ENCODE peak calls at places on chromosomes 5 and 9, in six cellular contexts. I, B, R, O, H and Z are unnamed samples.

GRCh38 chr9:81497096-81497495 is 192.3 kb downstream of the TLE1 start:
- DNase-seq in I (no peak), B (no peak), R (no peak), O (no peak), H (no peak), Z (no peak)

GRCh38 chr5:172881691-172882370 is 47.8 kb downstream of the ERGIC1 start:
- DNase-seq in I (peak), B (no peak), R (no peak), O (no peak), H (no peak), Z (no peak)

GRCh38 chr5:109250533-109251329 is 159.0 kb downstream of the PJA2 start:
- DNase-seq in I (no peak), B (no peak), R (no peak), O (no peak), H (no peak), Z (no peak)

GRCh38 chr5:176716320-176716719 is 69.0 kb downstream of the TSPAN17 start:
- DNase-seq in I (no peak), B (no peak), R (no peak), O (no peak), H (no peak), Z (no peak)

GRCh38 chr9:107351382-107352045 is 68.4 kb downstream of the RAD23B start:
- DNase-seq in I (no peak), B (no peak), R (no peak), O (no peak), H (no peak), Z (no peak)

GRCh38 chr9:83572524-83572923 is 34.3 kb upstream of the FRMD3 start:
- DNase-seq in I (no peak), B (no peak), R (no peak), O (no peak), H (no peak), Z (no peak)

GRCh38 chr5:69288069-69288468 is 44.5 kb downstream of the CCDC125 start:
- DNase-seq in I (no peak), B (no peak), R (no peak), O (no peak), H (no peak), Z (no peak)

GRCh38 chr5:59583810-59584562 is 309.5 kb downstream of the PDE4D start:
- DNase-seq in I (no peak), B (no peak), R (no peak), O (no peak), H (peak), Z (no peak)

DNA sequence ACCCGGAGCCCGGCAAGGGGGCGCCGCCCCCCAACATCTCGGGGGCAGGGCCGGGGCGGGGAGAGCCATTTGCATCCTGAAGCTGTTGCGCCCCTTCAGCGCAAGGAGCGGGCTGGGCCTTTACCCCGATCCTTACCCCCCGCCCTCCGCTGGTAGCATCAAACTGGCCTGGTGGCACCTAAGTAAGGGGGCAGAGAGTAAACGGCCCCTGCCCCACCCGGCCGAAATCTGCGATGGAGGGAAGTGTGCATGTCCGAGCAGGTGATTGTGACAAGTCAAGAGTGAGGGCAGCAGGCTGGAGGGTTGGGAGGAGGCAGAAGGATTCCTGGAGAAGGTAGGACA is 101.2 kb downstream of the ESM1 start:
- DNase-seq in I (no peak), B (no peak), R (no peak), O (no peak), H (no peak), Z (no peak)
- H3K27ac ChIP-seq in I (no peak), B (no peak), R (no peak), O (no peak), H (no peak), Z (no peak)

DNA sequence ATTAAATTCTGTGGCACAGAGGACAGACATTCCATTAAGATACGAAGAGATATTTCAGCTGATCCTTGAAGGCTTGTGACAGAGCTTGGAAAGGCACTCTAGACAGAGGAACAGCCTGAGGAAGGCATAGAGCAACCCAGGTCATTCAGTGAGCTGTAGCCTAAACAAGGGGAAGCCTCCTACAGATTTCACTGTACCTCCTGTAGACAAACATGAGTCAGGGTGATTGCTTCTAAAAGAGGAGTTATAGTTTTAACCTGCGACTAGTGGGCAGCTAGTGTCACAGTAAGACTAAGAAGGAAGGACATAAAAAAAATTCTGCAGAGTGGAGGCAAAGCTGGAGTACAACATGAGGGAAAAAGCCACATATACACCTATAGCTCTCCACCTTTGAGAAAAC is 43.5 kb upstream of the ANKDD1B start:
- DNase-seq in I (no peak), B (no peak), R (no peak), O (no peak), H (no peak), Z (no peak)
- H3K27ac ChIP-seq in I (no peak), B (no peak), R (peak), O (no peak), H (no peak), Z (no peak)

DNA sequence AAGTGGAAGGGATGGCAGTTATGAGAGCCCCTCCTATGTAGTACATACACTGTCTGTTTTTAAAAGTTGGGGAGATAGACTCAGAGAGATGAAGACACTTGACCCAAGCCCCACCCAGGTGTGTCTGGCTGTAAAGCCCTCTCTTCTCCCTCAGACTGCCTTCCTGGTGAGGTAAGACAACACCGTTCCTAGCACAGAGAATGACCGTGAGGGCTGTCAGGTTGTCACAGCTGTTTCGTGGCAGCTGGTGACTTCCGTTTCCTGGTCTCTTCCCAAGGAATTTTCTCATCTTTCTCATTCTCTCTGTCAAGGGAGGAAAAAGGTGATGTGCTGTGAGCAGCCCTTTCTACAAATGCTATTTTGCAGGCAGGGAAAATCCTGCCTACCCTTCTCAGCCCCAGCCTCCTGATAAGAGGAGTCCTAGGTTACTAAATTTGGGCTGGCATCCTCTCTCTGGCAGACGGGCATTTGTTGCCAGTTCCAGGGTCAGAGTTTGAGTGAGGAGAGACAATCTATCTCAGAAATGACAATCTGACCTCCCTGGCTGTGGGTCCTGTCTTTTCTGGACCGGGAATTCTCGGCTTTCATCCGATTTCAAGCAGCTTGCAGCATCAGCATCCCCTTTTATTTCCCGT is 263.5 kb upstream of the PANK3 start:
- DNase-seq in I (no peak), B (no peak), R (no peak), O (no peak), H (no peak), Z (no peak)
- H3K27ac ChIP-seq in I (no peak), B (no peak), R (no peak), O (no peak), H (no peak), Z (no peak)

GRCh38 chr5:142617416-142617815 is 68.5 kb downstream of the FGF1 start:
- DNase-seq in I (no peak), B (no peak), R (no peak), O (no peak), H (no peak), Z (no peak)
- H3K27ac ChIP-seq in I (no peak), B (no peak), R (no peak), O (no peak), H (no peak), Z (no peak)

GRCh38 chr5:61306531-61307195 is 25.4 kb upstream of the ZSWIM6 start:
- DNase-seq in I (no peak), B (no peak), R (no peak), O (no peak), H (no peak), Z (no peak)

GRCh38 chr5:61308699-61309098 is 23.4 kb upstream of the ZSWIM6 start:
- DNase-seq in I (no peak), B (no peak), R (no peak), O (no peak), H (no peak), Z (no peak)

GRCh38 chr5:61307611-61308010 is 24.4 kb upstream of the ZSWIM6 start:
- DNase-seq in I (no peak), B (no peak), R (no peak), O (no peak), H (no peak), Z (no peak)

GRCh38 chr5:61309115-61309514 is 22.9 kb upstream of the ZSWIM6 start:
- DNase-seq in I (no peak), B (no peak), R (no peak), O (no peak), H (no peak), Z (no peak)

DNA sequence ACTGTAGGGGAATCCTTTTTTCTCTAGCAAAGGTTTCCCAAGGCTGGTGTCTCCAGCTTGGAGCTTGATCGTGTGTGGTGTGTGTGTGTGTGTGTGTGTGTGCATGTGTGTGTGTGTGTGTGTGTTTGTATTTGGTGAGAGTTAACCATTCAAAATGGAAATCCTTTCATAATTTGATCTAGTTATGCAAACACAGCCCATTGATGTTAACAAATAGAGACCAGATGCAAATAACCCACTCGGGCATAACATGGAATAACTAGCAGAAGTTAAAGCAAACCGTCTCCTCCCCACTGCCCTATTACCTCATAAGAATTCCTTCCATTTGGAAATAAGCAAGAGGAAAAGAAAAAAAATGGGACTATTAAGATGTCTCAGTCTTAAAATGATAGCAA is 24.9 kb upstream of the ZSWIM6 start:
- DNase-seq in I (no peak), B (no peak), R (no peak), O (no peak), H (no peak), Z (no peak)
- H3K27ac ChIP-seq in I (no peak), B (no peak), R (no peak), O (no peak), H (no peak), Z (no peak)

GRCh38 chr5:169099801-169100734 is 200.9 kb downstream of the SLIT3 start:
- DNase-seq in I (no peak), B (no peak), R (no peak), O (no peak), H (peak), Z (no peak)
- H3K27ac ChIP-seq in I (no peak), B (no peak), R (no peak), O (no peak), H (no peak), Z (no peak)

GRCh38 chr9:137054932-137055384 is 1.1 kb upstream of the ENTPD2 start:
- DNase-seq in I (no peak), B (no peak), R (no peak), O (no peak), H (no peak), Z (no peak)
- H3K27ac ChIP-seq in I (no peak), B (no peak), R (no peak), O (no peak), H (peak), Z (peak)

GRCh38 chr5:78655731-78656130 is 7.2 kb upstream of the LHFPL2 start:
- DNase-seq in I (no peak), B (no peak), R (no peak), O (no peak), H (no peak), Z (no peak)
- H3K27ac ChIP-seq in I (no peak), B (no peak), R (no peak), O (no peak), H (no peak), Z (no peak)

DNA sequence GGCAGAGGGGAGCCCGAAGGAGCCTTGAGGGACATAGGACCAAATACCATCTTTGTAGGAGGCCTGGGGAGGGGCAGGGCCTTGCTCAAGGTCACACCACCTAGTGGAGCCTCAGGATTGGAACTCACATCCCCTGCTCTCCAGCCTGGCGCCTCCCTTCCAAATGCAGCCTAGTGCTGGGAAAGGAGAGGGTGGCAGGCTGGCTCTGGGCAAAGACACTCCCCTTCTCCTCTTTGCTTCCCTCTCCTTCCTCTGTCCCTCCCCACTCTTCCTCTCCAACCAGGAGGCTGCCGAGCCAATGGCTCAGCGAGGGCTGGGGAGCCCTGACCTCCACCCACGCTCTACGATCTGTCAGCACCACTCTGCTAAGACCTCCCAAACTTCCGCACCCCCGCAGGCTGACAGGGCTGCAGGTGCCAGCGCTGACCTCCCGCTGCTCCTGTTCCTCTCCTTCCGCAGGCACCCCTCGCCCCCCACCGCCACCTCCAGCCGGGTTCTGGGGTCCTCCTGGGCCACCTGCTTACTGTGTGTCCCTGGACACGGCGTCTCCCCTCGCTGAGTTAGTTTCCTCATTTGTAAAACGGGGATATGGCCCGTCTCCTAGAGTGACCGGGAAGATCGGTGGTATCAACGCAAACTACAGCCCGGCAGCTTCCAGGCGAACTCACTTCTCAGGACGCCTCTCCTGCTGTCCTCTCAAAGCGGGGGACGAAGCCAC is 52.9 kb downstream of the C9orf50 start:
- DNase-seq in I (no peak), B (no peak), R (peak), O (no peak), H (no peak), Z (peak)
- H3K27ac ChIP-seq in I (peak), B (no peak), R (peak), O (no peak), H (peak), Z (peak)